ENCODE peak calls at places on chromosomes 5 and 9, in six cellular contexts. U is CD4-positive, alpha-beta memory T cell; V is pancreas; I is CD8-positive, alpha-beta memory T cell; E is Peyer's patch; S is CD8-positive, alpha-beta T cell. B is an unnamed sample. For H3K27me3, the result is how much of the 10 kb centered on the place peaks cover.

GRCh38 chr9:4801156-4801555 is 8.4 kb downstream of the RCL1 start:
- DNase-seq in S (no peak), U (no peak), E (no peak), I (no peak), V (no peak), B (no peak)

GRCh38 chr5:31378838-31379237 is 153.1 kb downstream of the DROSHA start:
- DNase-seq in E (no peak), V (no peak), U (no peak), S (no peak), I (no peak), B (no peak)

GRCh38 chr9:130225071-130225470 is 40.5 kb upstream of the HMCN2 start:
- DNase-seq in E (no peak), U (no peak), V (no peak), I (no peak), S (no peak), B (no peak)

GRCh38 chr9:8329561-8330283 is 530.1 kb upstream of the DMAC1 start:
- DNase-seq in V (no peak), I (no peak), S (no peak), E (peak), U (no peak), B (no peak)

GRCh38 chr9:35859310-35859994 is 10.7 kb downstream of the OR13J1 start:
- DNase-seq in S (no peak), U (no peak), V (no peak), E (no peak), I (no peak), B (peak)

GRCh38 chr9:109925810-109926209 is 145.8 kb downstream of the PALM2AKAP2 start:
- DNase-seq in S (no peak), U (no peak), V (no peak), I (no peak), E (no peak), B (no peak)

GRCh38 chr5:88923623-88924619 is 40.9 kb upstream of the MEF2C start:
- DNase-seq in E (no peak), U (no peak), V (no peak), S (no peak), I (no peak), B (no peak)

GRCh38 chr9:469672-470040 is 255.0 kb downstream of the DOCK8 start:
- DNase-seq in E (peak), S (no peak), U (no peak), V (peak), I (peak), B (peak)

GRCh38 chr9:16824545-16825041 is 45.9 kb downstream of the BNC2 start:
- DNase-seq in I (no peak), E (no peak), V (no peak), S (no peak), U (no peak), B (no peak)

GRCh38 chr9:21994526-21994995 is at the start of gene CDKN2B-AS1:
- DNase-seq in E (peak), I (peak), S (no peak), U (no peak), V (peak), B (peak)

GRCh38 chr5:34586117-34586885 is 69.8 kb upstream of the RAI14 start:
- DNase-seq in I (no peak), S (no peak), E (no peak), V (no peak), U (no peak), B (no peak)

GRCh38 chr5:180345186-180345585 is 8.0 kb downstream of the GFPT2 start:
- DNase-seq in I (no peak), U (no peak), V (no peak), E (peak), S (no peak), B (no peak)

GRCh38 chr9:115115117-115115880 is 2.7 kb downstream of the TNC start:
- DNase-seq in U (no peak), I (no peak), V (no peak), E (no peak), S (no peak), B (no peak)

GRCh38 chr9:126788631-126789349 is 16.1 kb upstream of the ZBTB43 start:
- DNase-seq in S (no peak), U (no peak), E (no peak), V (no peak), I (no peak), B (no peak)

GRCh38 chr5:60960591-60960990 is 15.6 kb downstream of the NDUFAF2 start:
- DNase-seq in S (no peak), I (no peak), U (peak), E (no peak), V (no peak), B (no peak)

GRCh38 chr9:95341262-95342011 is 23.9 kb upstream of the FANCC start:
- DNase-seq in E (no peak), V (no peak), I (no peak), S (no peak), U (no peak), B (peak)

GRCh38 chr5:17314907-17315471 is 97.6 kb downstream of the BASP1 start:
- DNase-seq in E (no peak), U (no peak), I (no peak), V (no peak), S (no peak), B (no peak)

DNA sequence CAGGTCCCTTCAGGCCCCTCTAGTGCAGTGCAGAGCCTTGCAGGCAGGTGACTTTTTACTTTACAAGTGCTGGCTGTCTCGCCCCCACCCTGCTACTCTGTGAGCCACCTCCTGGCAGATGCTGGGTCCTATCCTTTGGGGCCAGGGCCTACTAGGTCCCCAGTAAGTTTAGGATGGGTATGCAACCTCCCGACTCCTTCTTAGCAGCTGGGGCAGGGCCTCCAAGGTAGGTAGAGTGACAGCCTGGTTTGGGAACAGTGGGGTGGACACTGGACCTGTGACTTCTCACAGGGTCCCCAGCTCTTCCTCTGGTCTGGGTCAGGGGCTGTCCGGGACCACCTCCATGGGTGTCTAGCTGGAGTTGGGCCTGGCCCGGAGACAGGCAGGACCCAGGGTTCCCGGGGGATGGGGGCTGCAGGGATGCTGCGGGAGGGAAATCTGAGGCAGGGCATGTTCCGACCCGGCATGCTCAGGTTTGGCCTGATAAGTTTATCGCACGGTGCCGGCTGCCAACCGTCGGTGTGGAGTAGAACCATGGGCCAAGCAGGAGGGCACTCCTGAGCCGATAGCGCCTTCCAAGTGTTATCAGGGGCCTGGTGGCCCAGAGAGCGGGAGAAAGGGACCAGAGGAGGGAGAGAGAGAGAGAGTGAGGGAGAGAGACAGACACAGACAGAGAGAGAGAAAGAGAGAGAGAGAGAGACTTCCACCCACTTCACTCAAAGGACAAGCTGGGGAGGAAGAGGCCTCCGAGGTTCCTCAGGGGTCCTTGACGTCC is 20.6 kb downstream of the GFI1B start:
- DNase-seq in V (no peak), E (peak), I (no peak), U (no peak), S (no peak), B (no peak)
- H3K27me3 ChIP-seq in V (under half), E (under half), I (under half), U (under half), S (under half), B (under half)

DNA sequence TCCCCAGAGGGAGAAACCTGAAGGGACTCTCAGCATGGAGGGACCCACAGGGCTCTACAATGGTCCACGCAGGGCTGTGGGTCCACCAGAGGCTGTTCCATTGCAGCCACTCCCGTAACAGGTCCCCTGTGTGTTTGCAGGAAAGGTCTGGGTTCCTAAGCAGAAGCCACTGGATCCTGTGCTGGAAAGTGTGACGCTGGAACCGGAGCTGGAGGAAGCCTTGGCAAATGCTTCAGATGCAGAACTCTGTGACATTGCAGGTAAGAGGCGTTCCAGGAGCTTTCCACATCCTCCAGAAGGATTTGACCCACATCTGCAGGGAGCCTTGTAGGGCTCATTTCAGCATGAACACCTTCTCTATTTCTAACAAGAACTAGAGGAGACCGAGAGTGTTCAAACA is 51.7 kb downstream of the TMOD1 start:
- DNase-seq in E (no peak), V (no peak), U (no peak), S (no peak), I (no peak), B (no peak)
- H3K4me3 ChIP-seq in E (no peak), V (no peak), U (no peak), S (no peak), I (no peak), B (no peak)

GRCh38 chr9:124296094-124296493 is 38.3 kb downstream of the NEK6 start:
- DNase-seq in E (no peak), U (no peak), I (no peak), V (no peak), S (no peak), B (no peak)

GRCh38 chr9:124297553-124297905 is 39.8 kb downstream of the NEK6 start:
- DNase-seq in U (no peak), S (no peak), I (no peak), V (peak), E (no peak), B (peak)

GRCh38 chr9:124295097-124295794 is 37.5 kb downstream of the NEK6 start:
- DNase-seq in S (no peak), U (no peak), E (no peak), V (no peak), I (no peak), B (no peak)

GRCh38 chr9:124297915-124298645 is 40.3 kb downstream of the NEK6 start:
- DNase-seq in E (no peak), S (no peak), U (no peak), I (no peak), V (no peak), B (no peak)

GRCh38 chr9:124296800-124297552 is 39.2 kb downstream of the NEK6 start:
- DNase-seq in E (no peak), I (no peak), U (no peak), S (no peak), V (no peak), B (no peak)
- H3K27ac ChIP-seq in E (no peak), I (no peak), U (no peak), S (no peak), V (peak), B (no peak)

GRCh38 chr9:122562134-122562760 is 9.3 kb downstream of the OR1N2 start:
- DNase-seq in E (no peak), I (no peak), U (no peak), V (no peak), S (no peak), B (no peak)

DNA sequence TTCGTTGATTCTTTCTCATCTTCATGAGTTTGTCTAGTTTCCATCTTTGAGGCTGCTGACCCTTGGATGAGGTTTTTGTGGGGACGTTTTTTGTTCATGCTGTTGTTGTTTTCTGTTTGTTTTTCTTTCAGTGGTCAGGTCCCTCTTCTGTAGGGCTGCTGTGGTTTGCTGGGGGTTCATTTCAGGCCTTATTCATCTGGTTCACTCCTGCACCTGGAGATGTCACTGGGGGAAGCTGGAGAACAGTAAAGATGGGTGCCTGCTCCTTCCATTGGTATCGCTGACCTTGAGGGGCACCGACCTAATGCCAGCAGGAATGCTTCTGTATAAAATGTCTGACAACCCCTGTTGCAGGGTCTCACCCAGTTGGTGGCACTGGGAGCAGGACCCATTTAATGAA is 8.5 kb downstream of the OR1N2 start:
- DNase-seq in I (no peak), V (no peak), S (no peak), U (no peak), E (no peak), B (no peak)
- H3K27me3 ChIP-seq in I (under half), V (under half), S (under half), U (under half), E (under half), B (under half)

DNA sequence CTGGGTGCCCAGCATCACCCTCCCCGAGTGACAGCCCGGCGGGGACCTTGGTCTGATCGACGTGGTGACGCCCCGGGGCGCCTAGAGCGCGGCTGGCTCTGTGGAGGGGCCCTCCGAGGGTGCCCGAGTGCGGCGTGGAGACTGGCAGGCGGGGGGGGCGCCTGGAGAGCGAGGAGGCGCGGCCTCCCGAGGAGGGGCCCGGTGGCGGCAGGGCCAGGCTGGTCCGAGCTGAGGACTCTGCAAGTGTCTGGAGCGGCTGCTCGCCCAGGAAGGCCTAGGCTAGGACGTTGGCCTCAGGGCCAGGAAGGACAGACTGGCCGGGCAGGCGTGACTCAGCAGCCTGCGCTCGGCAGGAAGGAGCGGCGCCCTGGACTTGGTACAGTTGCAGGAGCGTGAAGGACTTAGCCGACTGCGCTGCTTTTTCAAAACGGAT is 1.3 kb downstream of the GADD45G start:
- DNase-seq in I (peak), V (peak), S (no peak), U (peak), E (peak), B (peak)
- H3K4me3 ChIP-seq in I (peak), V (peak), S (peak), U (peak), E (peak), B (peak)

GRCh38 chr5:16291894-16292293 is 112.3 kb upstream of the MARCHF11 start:
- DNase-seq in U (no peak), I (no peak), V (no peak), E (no peak), S (no peak), B (no peak)
- H3K27ac ChIP-seq in U (no peak), I (no peak), V (no peak), E (no peak), S (no peak), B (no peak)

B was measured in dorsolateral prefrontal cortex.